ENCODE peak calls at places on chromosomes 12 and 14, in seven cellular contexts. J is HCT116; E is heart right ventricle; B is OCI-LY7; M is CD4-positive, alpha-beta memory T cell; V is BJ; A is GM23338. P is an unnamed sample.

GRCh38 chr14:55272922-55273321 is 1.7 kb downstream of the FBXO34 start:
- DNase-seq in A (no peak), E (no peak), J (no peak), M (no peak), V (no peak), B (no peak), P (no peak)

GRCh38 chr14:59187802-59188460 is 536 bp upstream of the DAAM1 start:
- DNase-seq in A (peak), V (no peak), J (no peak), B (peak), M (peak), E (peak), P (peak)

GRCh38 chr14:67569651-67570290 is 30.3 kb downstream of the PIGH start:
- DNase-seq in E (no peak), B (no peak), J (no peak), A (no peak), V (no peak), M (no peak), P (no peak)

GRCh38 chr12:112961074-112961473 is 17.2 kb upstream of the OAS2 start:
- DNase-seq in V (no peak), E (no peak), M (no peak), J (no peak), A (no peak), B (peak), P (no peak)

GRCh38 chr12:118302053-118302452 is 70.7 kb downstream of the TAOK3 start:
- DNase-seq in M (no peak), J (no peak), E (no peak), B (no peak), V (no peak), A (no peak), P (no peak)

GRCh38 chr14:83992857-83993256 is 1537.1 kb upstream of the FLRT2 start:
- DNase-seq in B (no peak), J (no peak), E (no peak), M (no peak), V (no peak), A (no peak), P (no peak)

GRCh38 chr12:90199008-90199407 is 490.4 kb upstream of the ATP2B1 start:
- DNase-seq in J (no peak), M (peak), V (no peak), A (no peak), E (no peak), B (no peak), P (no peak)

GRCh38 chr14:30194769-30195168 is 267.1 kb upstream of the PRKD1 start:
- DNase-seq in M (no peak), J (no peak), A (no peak), V (peak), B (no peak), E (no peak), P (no peak)

GRCh38 chr14:22319526-22320352 is 269.3 kb downstream of the DAD1 start:
- DNase-seq in V (no peak), B (peak), E (peak), J (peak), M (no peak), A (peak), P (no peak)

GRCh38 chr12:30952036-30952435 is 25.5 kb downstream of the TSPAN11 start:
- DNase-seq in J (no peak), M (no peak), V (no peak), E (no peak), A (no peak), B (no peak), P (no peak)

DNA sequence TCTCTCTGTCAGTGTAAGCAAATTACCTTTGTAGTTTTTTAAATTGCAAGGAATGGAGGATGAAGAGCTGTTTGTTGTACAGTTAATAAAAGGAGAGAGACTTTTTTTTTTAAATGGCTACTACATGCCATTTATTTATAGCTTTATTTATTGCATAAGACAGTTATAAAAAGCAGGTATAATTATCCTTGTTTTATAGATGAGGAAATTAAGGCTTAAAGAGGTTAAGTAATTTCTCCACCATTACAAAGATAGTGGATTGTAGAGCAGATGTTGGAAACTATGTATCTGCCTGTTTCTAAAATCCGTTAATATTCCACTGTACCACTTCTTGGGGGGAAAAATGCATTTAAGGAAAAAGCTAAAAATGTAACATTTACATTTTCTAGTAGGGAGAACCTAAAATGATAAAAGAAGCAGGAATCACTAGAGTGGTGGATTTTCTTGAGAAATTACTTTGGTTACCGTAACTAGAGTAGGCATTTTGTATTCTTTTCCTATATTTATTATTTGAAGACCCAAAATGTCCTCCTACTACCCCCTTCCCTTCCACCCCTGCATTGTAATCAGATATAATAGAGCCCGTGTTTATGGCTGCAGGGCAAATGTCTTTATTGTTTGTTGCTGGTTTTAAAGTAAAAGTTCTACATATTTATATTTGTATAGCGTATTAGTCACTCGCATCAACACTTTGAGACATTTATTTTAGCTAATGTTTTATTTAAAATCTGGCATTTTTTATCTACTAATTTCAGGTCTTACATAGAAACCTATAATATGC is 2.3 kb downstream of the SNAPC1 start:
- DNase-seq in V (no peak), A (no peak), J (no peak), B (no peak), E (no peak), M (no peak), P (no peak)
- H3K4me3 ChIP-seq in V (peak), A (peak), J (no peak), B (peak), E (no peak), M (no peak), P (peak)

DNA sequence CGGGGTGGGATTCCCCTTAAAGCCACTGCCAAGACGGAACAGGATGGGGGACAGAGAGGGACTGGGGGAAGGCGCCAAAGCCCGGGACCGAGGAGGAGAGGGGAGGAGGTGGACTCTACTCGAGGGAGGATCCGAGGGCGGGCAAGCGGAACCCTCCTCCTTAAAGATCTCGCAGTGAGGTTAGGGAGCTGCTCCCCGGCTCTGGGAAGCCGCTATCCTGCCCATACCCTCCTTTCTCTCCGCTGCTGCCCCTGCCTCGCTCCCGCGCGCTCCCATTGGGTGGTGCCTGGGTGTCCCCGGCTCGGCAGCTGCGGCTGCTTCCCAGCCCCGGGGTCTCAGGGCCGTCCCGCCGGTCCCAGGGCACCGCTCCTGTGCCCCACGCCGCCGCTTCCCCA is 16.4 kb downstream of the KRT18 start:
- DNase-seq in M (no peak), E (no peak), J (no peak), A (peak), V (no peak), B (no peak), P (no peak)
- H3K4me3 ChIP-seq in M (no peak), E (peak), J (no peak), A (peak), V (peak), B (no peak), P (no peak)

DNA sequence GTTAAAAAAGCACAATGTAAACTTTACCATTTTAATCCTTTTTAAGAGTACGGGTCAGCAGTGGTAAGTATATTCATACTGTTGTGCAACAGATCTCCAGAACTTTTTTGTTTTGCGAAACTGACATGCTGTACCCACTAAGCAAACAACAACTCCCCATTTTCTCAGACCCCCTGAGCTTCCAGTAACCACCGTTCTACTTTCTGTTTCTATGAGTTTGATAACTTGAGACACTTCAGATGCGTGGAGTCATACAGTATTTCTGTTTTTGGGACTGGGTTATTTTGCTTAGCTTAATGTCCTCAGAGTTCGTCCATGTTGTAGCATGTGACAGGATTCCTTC is 38.0 kb downstream of the CHST11 start:
- DNase-seq in E (no peak), B (no peak), V (no peak), A (no peak), M (peak), J (no peak), P (no peak)
- H3K4me3 ChIP-seq in E (no peak), B (no peak), V (no peak), A (no peak), M (peak), J (no peak), P (no peak)

GRCh38 chr12:6374028-6374780 is 1.2 kb downstream of the SCNN1A start:
- DNase-seq in B (no peak), M (no peak), J (no peak), V (no peak), E (no peak), A (no peak), P (no peak)
- H3K4me3 ChIP-seq in B (no peak), M (no peak), J (peak), V (no peak), E (no peak), A (peak), P (peak)

GRCh38 chr12:57215668-57216013 is 953 bp upstream of the NXPH4 start:
- DNase-seq in E (no peak), B (no peak), J (no peak), V (no peak), A (no peak), M (peak), P (no peak)
- H3K4me3 ChIP-seq in E (peak), B (peak), J (no peak), V (no peak), A (peak), M (peak), P (no peak)

GRCh38 chr14:99231850-99232401 is 40.1 kb downstream of the BCL11B start:
- DNase-seq in A (peak), J (peak), V (no peak), B (no peak), M (no peak), E (no peak), P (no peak)
- H3K4me3 ChIP-seq in A (peak), J (no peak), V (no peak), B (no peak), M (peak), E (no peak), P (no peak)

GRCh38 chr12:20604408-20604807 is 90.7 kb upstream of the SLCO1C1 start:
- DNase-seq in B (no peak), A (no peak), M (no peak), E (no peak), V (no peak), J (no peak), P (no peak)

GRCh38 chr12:20602671-20603402 is 92.3 kb upstream of the SLCO1C1 start:
- DNase-seq in E (no peak), J (no peak), V (peak), B (no peak), A (no peak), M (no peak), P (no peak)

GRCh38 chr12:20599757-20600156 is 95.4 kb upstream of the SLCO1C1 start:
- DNase-seq in V (no peak), B (no peak), E (no peak), A (no peak), M (no peak), J (no peak), P (no peak)

GRCh38 chr12:20596036-20596435 is 99.1 kb upstream of the SLCO1C1 start:
- DNase-seq in A (no peak), M (no peak), E (no peak), B (no peak), V (no peak), J (no peak), P (no peak)

GRCh38 chr12:20601668-20602280 is 93.4 kb upstream of the SLCO1C1 start:
- DNase-seq in J (peak), E (no peak), A (peak), V (no peak), B (peak), M (no peak), P (no peak)
- H3K4me3 ChIP-seq in J (no peak), E (no peak), A (no peak), V (no peak), B (no peak), M (no peak), P (no peak)

DNA sequence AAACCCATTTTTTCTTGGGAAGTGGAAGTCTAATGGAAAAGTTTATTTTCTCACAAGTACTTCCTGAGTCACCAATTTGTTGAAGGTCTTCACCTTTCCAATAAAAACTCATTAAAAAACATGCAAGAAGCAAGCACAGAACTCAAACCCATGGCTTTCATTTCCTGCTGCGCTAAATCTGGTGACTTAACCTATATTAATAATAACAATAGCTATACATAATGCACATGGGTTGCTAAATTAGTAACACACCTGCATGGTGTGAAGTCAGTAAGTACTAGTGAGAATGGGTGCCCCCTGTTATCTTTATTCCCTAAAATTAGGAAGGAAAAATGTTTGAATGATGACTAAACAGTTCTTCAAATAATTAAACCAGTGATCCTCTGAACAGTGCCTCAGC is 52.3 kb downstream of the PPP2R5C start:
- DNase-seq in J (no peak), V (no peak), B (peak), A (no peak), M (no peak), E (no peak), P (no peak)
- H3K4me3 ChIP-seq in J (no peak), V (no peak), B (peak), A (no peak), M (peak), E (no peak), P (no peak)

DNA sequence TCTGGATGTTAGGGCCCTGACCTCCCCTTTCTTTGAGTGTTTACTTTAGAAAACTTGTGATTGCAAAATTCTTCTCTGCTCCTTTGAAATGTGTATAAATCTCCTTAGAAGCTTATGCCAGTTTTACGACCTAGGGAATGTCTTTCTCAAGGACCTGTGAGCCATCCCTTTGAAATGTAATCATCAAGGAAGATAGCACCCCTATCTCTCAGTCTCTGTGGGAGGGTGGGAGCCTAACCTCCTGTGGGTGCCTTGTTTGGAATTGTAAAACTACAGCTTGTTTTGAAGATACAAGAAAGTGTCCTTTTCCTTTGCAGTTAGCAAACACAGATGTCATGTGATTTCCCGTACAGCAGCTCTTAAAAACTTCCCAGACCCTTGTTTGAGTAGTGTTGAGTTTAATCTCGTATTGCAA is 3.3 kb downstream of the OR10AD1 start:
- DNase-seq in B (no peak), V (no peak), E (no peak), A (peak), M (no peak), J (no peak), P (no peak)
- H3K4me3 ChIP-seq in B (no peak), V (no peak), E (peak), A (no peak), M (peak), J (no peak), P (no peak)

DNA sequence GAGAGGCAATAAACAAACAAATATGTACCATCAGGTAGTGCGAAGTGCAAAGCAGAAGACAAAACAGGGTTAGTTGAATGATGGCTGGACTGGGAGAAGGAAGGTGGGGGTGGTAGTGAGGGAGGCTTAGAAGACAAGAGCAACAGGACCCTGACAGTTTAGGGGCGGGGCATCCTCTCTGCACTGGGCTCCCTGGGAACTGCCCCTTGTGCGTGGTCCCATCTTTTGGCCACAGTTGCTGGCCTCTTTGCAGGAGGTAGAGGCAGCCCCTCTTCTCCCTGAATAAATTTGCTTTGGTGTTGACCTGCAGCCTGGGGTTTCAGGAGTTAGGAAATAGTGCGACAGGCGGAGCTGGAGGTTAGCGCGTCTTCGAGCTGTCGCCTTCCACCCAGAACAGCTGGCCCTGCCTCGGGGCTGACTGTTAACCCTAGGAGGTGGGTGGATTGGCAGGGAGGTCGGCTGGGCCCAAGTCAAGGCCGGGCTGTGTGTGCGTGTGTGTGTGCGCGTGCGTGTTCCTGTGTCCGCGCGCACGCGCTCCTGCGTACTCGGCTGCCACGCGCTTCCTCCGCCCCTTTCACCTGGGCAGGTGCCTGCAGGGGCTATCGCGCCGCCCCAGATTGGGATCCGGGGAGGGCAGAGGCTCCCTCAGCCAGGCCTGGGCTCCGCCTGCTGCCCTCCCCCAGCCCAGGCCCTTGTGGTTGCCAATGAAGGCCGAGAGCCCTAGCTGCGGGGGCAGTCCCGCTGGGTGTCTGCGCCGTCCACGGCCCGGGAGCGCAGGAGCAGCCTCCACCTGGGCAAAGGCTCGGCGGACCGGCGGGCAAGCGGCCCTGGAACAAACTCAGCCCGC is 180.8 kb downstream of the ADCK1 start:
- DNase-seq in M (no peak), J (no peak), A (peak), B (no peak), E (no peak), V (no peak), P (no peak)
- H3K4me3 ChIP-seq in M (no peak), J (no peak), A (peak), B (no peak), E (peak), V (no peak), P (peak)